ENCODE peak calls at places on chromosome 3, in four cellular contexts. Q, R, A and T are unnamed samples.
A peak's percentile ranks its signal among the peaks of the same experiment; 100 is the strongest.

GRCh38 chr3:38421679-38422336 is 31.9 kb upstream of the ACVR2B start:
- DNase-seq in A (no peak), Q (no peak), R (no peak), T (no peak)

GRCh38 chr3:55198554-55198953 is 270.7 kb upstream of the LRTM1 start:
- DNase-seq in A (peak; percentile 92), Q (no peak), R (no peak), T (no peak)

GRCh38 chr3:45628746-45629145 is 34.2 kb downstream of the LIMD1 start:
- DNase-seq in R (no peak), Q (no peak), A (no peak), T (no peak)

GRCh38 chr3:153305189-153305588 is 143.2 kb downstream of the RAP2B start:
- DNase-seq in A (no peak), R (no peak), Q (no peak), T (peak; percentile 18)

GRCh38 chr3:187572431-187572830 is 97.8 kb downstream of the SST start:
- DNase-seq in R (no peak), Q (no peak), A (no peak), T (no peak)

GRCh38 chr3:63910873-63911272 is 1.3 kb downstream of the SCAANT1 start:
- DNase-seq in A (no peak), Q (no peak), R (no peak), T (no peak)

GRCh38 chr3:143783856-143784370 is 64.4 kb downstream of the SLC9A9 start:
- DNase-seq in Q (no peak), A (no peak), R (no peak), T (no peak)

GRCh38 chr3:30299674-30300423 is 306.6 kb upstream of the TGFBR2 start:
- DNase-seq in R (no peak), A (peak; percentile 71), Q (no peak), T (no peak)

GRCh38 chr3:8749316-8749715 is 15.7 kb downstream of the CAV3 start:
- DNase-seq in R (no peak), A (no peak), Q (no peak), T (no peak)

GRCh38 chr3:71601811-71602210 is 18.3 kb upstream of the FOXP1 start:
- DNase-seq in Q (no peak), R (no peak), A (no peak), T (no peak)

GRCh38 chr3:186472466-186473008 is 71.6 kb downstream of the CRYGS start:
- DNase-seq in A (no peak), R (no peak), Q (no peak), T (no peak)

DNA sequence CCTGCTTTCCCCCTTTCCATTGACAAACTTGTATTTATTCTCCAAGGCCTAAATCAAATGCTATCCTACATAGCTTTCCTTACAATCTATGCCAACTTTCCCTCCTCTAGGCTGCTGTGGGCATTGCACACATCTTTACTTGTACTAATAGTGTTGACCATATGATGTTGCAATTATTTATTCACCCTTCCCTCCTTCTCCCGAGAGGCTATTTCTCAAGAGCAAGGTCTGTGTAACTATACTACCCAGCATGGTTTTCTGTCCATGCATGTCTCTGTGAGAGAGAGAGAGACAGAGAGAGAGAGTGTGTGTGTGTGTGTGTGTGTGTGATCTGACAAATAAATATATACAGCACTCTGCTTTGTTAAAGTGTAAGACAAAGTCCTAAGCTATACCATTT is 63.8 kb downstream of the GTPBP8 start:
- DNase-seq in A (peak; percentile 44), Q (no peak), R (no peak), T (no peak)
- TF ChIP-seq CTCF in A (peak; percentile 31), Q (no peak), R (no peak), T (no peak)

DNA sequence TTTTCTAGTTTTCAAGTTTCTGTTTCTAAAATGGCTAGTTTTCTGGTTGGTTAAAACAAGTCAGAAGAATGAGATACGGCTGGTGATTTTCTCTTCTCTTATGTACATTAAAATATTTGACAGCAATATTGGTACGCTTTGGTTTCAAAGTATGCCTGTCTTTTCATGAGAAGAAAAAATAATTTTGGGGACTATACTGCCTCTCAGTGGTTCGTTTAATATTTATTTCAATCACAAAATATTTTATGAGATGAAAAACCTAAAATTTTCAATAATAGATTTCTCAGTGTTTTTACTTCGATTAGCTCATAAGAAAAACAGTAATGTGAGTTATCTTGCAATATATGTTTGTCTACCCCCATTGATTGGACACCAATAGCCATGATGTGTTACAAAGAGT is 72.8 kb upstream of the AADACL2 start:
- DNase-seq in R (no peak), A (no peak), Q (no peak), T (no peak)
- TF ChIP-seq CTCF in R (peak; percentile 22), A (peak; percentile 13), Q (no peak), T (no peak)

DNA sequence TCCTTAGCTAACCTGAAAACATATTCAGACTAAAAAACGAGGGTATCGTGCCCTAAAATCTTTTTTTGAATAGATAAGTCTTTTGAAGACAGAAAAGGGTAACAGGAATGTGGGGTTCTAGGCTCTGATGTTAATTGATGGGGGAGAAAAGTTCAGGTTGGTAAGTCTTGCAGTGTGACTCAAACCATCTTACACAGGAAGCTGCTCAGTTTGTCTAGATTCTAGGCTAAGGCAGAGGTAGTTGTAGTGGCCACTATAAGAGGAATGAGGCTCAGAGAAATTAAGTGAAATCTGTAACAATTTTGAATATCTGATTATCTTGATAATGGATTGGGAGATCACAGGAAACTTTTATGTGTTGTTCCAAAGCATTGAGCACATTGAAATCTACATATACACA is 267.9 kb downstream of the PDCD6IP start:
- DNase-seq in A (no peak), Q (no peak), R (no peak), T (no peak)
- TF ChIP-seq CTCF in A (no peak), Q (no peak), R (no peak), T (no peak)

DNA sequence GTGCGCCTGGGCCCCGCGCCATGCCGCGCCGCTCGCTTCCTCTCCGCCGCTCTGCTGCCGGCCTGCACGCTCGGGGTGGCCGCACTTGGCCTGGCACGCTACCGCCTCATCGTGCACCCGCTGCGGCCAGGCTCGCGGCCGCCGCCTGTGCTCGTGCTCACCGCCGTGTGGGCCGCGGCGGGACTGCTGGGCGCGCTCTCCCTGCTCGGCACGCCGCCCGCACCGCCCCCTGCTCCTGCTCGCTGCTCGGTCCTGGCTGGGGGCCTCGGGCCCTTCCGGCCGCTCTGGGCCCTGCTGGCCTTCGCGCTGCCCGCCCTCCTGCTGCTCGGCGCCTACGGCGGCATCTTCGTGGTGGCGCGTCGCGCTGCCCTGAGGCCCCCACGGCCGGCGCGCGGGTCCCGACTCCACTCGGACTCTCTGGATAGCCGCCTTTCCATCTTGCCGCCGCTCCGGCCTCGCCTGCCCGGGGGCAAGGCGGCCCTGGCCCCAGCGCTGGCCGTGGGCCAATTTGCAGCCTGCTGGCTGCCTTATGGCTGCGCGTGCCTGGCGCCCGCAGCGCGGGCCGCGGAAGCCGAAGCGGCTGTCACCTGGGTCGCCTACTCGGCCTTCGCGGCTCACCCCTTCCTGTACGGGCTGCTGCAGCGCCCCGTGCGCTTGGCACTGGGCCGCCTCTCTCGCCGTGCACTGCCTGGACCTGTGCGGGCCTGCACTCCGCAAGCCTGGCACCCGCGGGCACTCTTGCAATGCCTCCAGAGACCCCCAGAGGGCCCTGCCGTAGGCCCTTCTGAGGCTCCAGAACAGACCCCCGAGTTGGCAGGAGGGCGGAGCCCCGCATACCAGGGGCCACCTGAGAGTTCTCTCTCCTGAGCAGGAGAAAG is 951 bp downstream of the GPR62 start:
- DNase-seq in Q (peak; percentile 47), A (no peak), R (no peak), T (peak; percentile 76)
- TF ChIP-seq CTCF in Q (no peak), A (peak; percentile 49), R (peak; percentile 50), T (peak; percentile 20)

GRCh38 chr3:140906785-140907184 is 34.9 kb upstream of the SLC25A36 start:
- DNase-seq in R (no peak), Q (no peak), A (no peak), T (no peak)

GRCh38 chr3:140911822-140912221 is 29.8 kb upstream of the SLC25A36 start:
- DNase-seq in A (no peak), Q (no peak), R (no peak), T (no peak)

GRCh38 chr3:140914384-140914945 is 27.2 kb upstream of the SLC25A36 start:
- DNase-seq in A (no peak), R (no peak), Q (no peak), T (no peak)

GRCh38 chr3:140913728-140914127 is 27.9 kb upstream of the SLC25A36 start:
- DNase-seq in R (no peak), A (no peak), Q (no peak), T (no peak)

GRCh38 chr3:140910860-140911259 is 30.8 kb upstream of the SLC25A36 start:
- DNase-seq in A (no peak), R (no peak), Q (no peak), T (no peak)
- TF ChIP-seq CTCF in A (peak; percentile 11), R (no peak), Q (no peak), T (no peak)

GRCh38 chr3:51559266-51559907 is 20.9 kb downstream of the RAD54L2 start:
- DNase-seq in Q (no peak), R (no peak), A (peak; percentile 71), T (peak; percentile 11)
- TF ChIP-seq CTCF in Q (no peak), R (no peak), A (no peak), T (no peak)

GRCh38 chr3:51360806-51361205 is 24.3 kb upstream of the MANF start:
- DNase-seq in A (no peak), Q (no peak), R (no peak), T (no peak)

GRCh38 chr3:51357856-51358255 is 27.2 kb upstream of the MANF start:
- DNase-seq in Q (no peak), R (no peak), A (no peak), T (no peak)

GRCh38 chr3:51355891-51356578 is 29.1 kb upstream of the MANF start:
- DNase-seq in Q (no peak), A (no peak), R (no peak), T (no peak)

GRCh38 chr3:51361746-51362145 is 23.3 kb upstream of the MANF start:
- DNase-seq in Q (no peak), R (no peak), A (no peak), T (no peak)

DNA sequence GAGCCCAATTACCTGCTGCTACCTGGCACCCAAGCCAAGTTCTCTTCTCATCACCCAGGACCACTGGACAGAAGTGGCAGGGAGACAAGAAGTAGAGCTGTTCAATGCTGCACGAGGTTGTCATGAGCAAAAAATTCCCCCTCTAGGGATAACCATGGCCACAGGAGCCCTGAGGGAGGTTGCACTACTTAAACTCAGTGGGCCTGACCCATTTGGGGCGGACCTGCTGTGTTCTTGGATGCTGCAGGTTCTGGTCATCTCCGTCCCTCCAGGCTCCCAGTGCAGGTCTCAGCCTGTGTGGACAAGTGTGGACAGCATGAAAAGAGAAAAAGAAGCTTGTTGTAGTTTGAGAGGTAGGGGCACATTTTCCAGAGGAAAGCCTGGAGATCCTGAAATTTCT is 26.1 kb upstream of the MANF start:
- DNase-seq in Q (no peak), A (no peak), R (no peak), T (no peak)
- TF ChIP-seq CTCF in Q (no peak), A (no peak), R (no peak), T (no peak)